ENCODE peak calls at places on chromosome 12, in eight cellular contexts. One of them, this sample, is unnamed. For H3K36me3 and H3K4me1, the result is how much of the 10 kb centered on the place peaks cover.

GRCh38 chr12:117439531-117440001 is 78.1 kb upstream of the NOS1 start:
- DNase-seq in transverse colon: no peak
- DNase-seq in GM23248: no peak
- DNase-seq in fibroblast of lung: no peak
- DNase-seq in CD8-positive, alpha-beta memory T cell: no peak
- DNase-seq in tibial artery: no peak
- DNase-seq in colonic mucosa: no peak
- DNase-seq in adipocyte: no peak
- DNase-seq in this sample: no peak

GRCh38 chr12:109737111-109737510 is 23.5 kb downstream of the FAM222A start:
- DNase-seq in colonic mucosa: no peak
- DNase-seq in transverse colon: no peak
- DNase-seq in adipocyte: no peak
- DNase-seq in CD8-positive, alpha-beta memory T cell: no peak
- DNase-seq in fibroblast of lung: no peak
- DNase-seq in tibial artery: no peak
- DNase-seq in GM23248: no peak
- DNase-seq in this sample: peak

GRCh38 chr12:14828896-14829295 is 14.4 kb downstream of the ART4 start:
- DNase-seq in fibroblast of lung: no peak
- DNase-seq in adipocyte: no peak
- DNase-seq in CD8-positive, alpha-beta memory T cell: no peak
- DNase-seq in colonic mucosa: no peak
- DNase-seq in GM23248: peak
- DNase-seq in tibial artery: no peak
- DNase-seq in transverse colon: no peak
- DNase-seq in this sample: no peak

GRCh38 chr12:28242129-28242887 is 52.1 kb downstream of the CCDC91 start:
- DNase-seq in CD8-positive, alpha-beta memory T cell: no peak
- DNase-seq in colonic mucosa: no peak
- DNase-seq in transverse colon: no peak
- DNase-seq in tibial artery: no peak
- DNase-seq in fibroblast of lung: no peak
- DNase-seq in GM23248: no peak
- DNase-seq in adipocyte: no peak
- DNase-seq in this sample: no peak

GRCh38 chr12:95956557-95957145 is 13.5 kb downstream of the AMDHD1 start:
- DNase-seq in CD8-positive, alpha-beta memory T cell: no peak
- DNase-seq in adipocyte: no peak
- DNase-seq in tibial artery: no peak
- DNase-seq in transverse colon: no peak
- DNase-seq in fibroblast of lung: no peak
- DNase-seq in GM23248: no peak
- DNase-seq in colonic mucosa: no peak
- DNase-seq in this sample: no peak

GRCh38 chr12:107461222-107461980 is 224.2 kb upstream of the PWP1 start:
- DNase-seq in GM23248: peak
- DNase-seq in adipocyte: peak
- DNase-seq in fibroblast of lung: peak
- DNase-seq in CD8-positive, alpha-beta memory T cell: no peak
- DNase-seq in colonic mucosa: no peak
- DNase-seq in tibial artery: no peak
- DNase-seq in transverse colon: no peak
- DNase-seq in this sample: no peak

GRCh38 chr12:55728932-55729591 is at the start of gene CD63:
- DNase-seq in adipocyte: peak
- DNase-seq in colonic mucosa: peak
- DNase-seq in tibial artery: peak
- DNase-seq in transverse colon: peak
- DNase-seq in GM23248: peak
- DNase-seq in fibroblast of lung: peak
- DNase-seq in CD8-positive, alpha-beta memory T cell: peak
- DNase-seq in this sample: peak

GRCh38 chr12:15123401-15123800 is 97.8 kb downstream of the RERG start:
- DNase-seq in transverse colon: no peak
- DNase-seq in adipocyte: no peak
- DNase-seq in CD8-positive, alpha-beta memory T cell: no peak
- DNase-seq in fibroblast of lung: no peak
- DNase-seq in colonic mucosa: no peak
- DNase-seq in GM23248: no peak
- DNase-seq in tibial artery: no peak
- DNase-seq in this sample: no peak

GRCh38 chr12:57131896-57132744 is 3.8 kb downstream of the LRP1 start:
- DNase-seq in GM23248: peak
- DNase-seq in fibroblast of lung: no peak
- DNase-seq in tibial artery: peak
- DNase-seq in transverse colon: peak
- DNase-seq in adipocyte: peak
- DNase-seq in colonic mucosa: no peak
- DNase-seq in CD8-positive, alpha-beta memory T cell: no peak
- DNase-seq in this sample: no peak

GRCh38 chr12:76878899-76879709 is at the start of gene CSRP2:
- DNase-seq in CD8-positive, alpha-beta memory T cell: peak
- DNase-seq in colonic mucosa: peak
- DNase-seq in tibial artery: peak
- DNase-seq in adipocyte: peak
- DNase-seq in GM23248: peak
- DNase-seq in fibroblast of lung: peak
- DNase-seq in transverse colon: peak
- DNase-seq in this sample: peak

GRCh38 chr12:92194566-92194965 is 48.9 kb upstream of the BTG1 start:
- DNase-seq in tibial artery: no peak
- DNase-seq in CD8-positive, alpha-beta memory T cell: no peak
- DNase-seq in adipocyte: no peak
- DNase-seq in colonic mucosa: no peak
- DNase-seq in transverse colon: no peak
- DNase-seq in fibroblast of lung: no peak
- DNase-seq in GM23248: no peak
- DNase-seq in this sample: no peak

GRCh38 chr12:109621271-109621671 is 47.7 kb downstream of the MVK start:
- DNase-seq in adipocyte: peak
- DNase-seq in colonic mucosa: no peak
- DNase-seq in tibial artery: no peak
- DNase-seq in transverse colon: no peak
- DNase-seq in GM23248: peak
- DNase-seq in CD8-positive, alpha-beta memory T cell: no peak
- DNase-seq in fibroblast of lung: no peak
- DNase-seq in this sample: no peak

GRCh38 chr12:132597333-132598283 is 12.8 kb downstream of the LRCOL1 start:
- DNase-seq in GM23248: peak
- DNase-seq in colonic mucosa: no peak
- DNase-seq in tibial artery: no peak
- DNase-seq in adipocyte: peak
- DNase-seq in fibroblast of lung: peak
- DNase-seq in CD8-positive, alpha-beta memory T cell: peak
- DNase-seq in transverse colon: no peak
- DNase-seq in this sample: no peak

GRCh38 chr12:8989425-8989824 is at the start of gene KLRG1:
- DNase-seq in colonic mucosa: no peak
- DNase-seq in adipocyte: no peak
- DNase-seq in fibroblast of lung: no peak
- DNase-seq in tibial artery: no peak
- DNase-seq in GM23248: no peak
- DNase-seq in transverse colon: no peak
- DNase-seq in CD8-positive, alpha-beta memory T cell: peak
- DNase-seq in this sample: no peak

GRCh38 chr12:30989754-30990153 is 63.2 kb downstream of the TSPAN11 start:
- DNase-seq in CD8-positive, alpha-beta memory T cell: no peak
- DNase-seq in tibial artery: no peak
- DNase-seq in colonic mucosa: peak
- DNase-seq in fibroblast of lung: peak
- DNase-seq in transverse colon: peak
- DNase-seq in GM23248: peak
- DNase-seq in adipocyte: peak
- DNase-seq in this sample: no peak

GRCh38 chr12:57764662-57765002 is 2.2 kb downstream of the CYP27B1 start:
- DNase-seq in GM23248: no peak
- DNase-seq in fibroblast of lung: no peak
- DNase-seq in colonic mucosa: peak
- DNase-seq in adipocyte: no peak
- DNase-seq in transverse colon: no peak
- DNase-seq in tibial artery: no peak
- DNase-seq in CD8-positive, alpha-beta memory T cell: no peak
- DNase-seq in this sample: no peak

GRCh38 chr12:109099426-109100020 is 2.1 kb downstream of the UNG start:
- DNase-seq in adipocyte: peak
- DNase-seq in colonic mucosa: no peak
- DNase-seq in fibroblast of lung: peak
- DNase-seq in CD8-positive, alpha-beta memory T cell: peak
- DNase-seq in GM23248: peak
- DNase-seq in tibial artery: no peak
- DNase-seq in transverse colon: no peak
- DNase-seq in this sample: no peak

GRCh38 chr12:11711675-11712327 is 62.3 kb downstream of the ETV6 start:
- DNase-seq in fibroblast of lung: peak
- DNase-seq in GM23248: peak
- DNase-seq in tibial artery: no peak
- DNase-seq in CD8-positive, alpha-beta memory T cell: no peak
- DNase-seq in adipocyte: peak
- DNase-seq in colonic mucosa: no peak
- DNase-seq in transverse colon: no peak
- DNase-seq in this sample: no peak

GRCh38 chr12:131047789-131048610 is 94.3 kb downstream of the ADGRD1 start:
- DNase-seq in CD8-positive, alpha-beta memory T cell: no peak
- DNase-seq in fibroblast of lung: no peak
- DNase-seq in GM23248: no peak
- DNase-seq in transverse colon: no peak
- DNase-seq in colonic mucosa: no peak
- DNase-seq in tibial artery: no peak
- DNase-seq in adipocyte: no peak
- DNase-seq in this sample: peak

GRCh38 chr12:42002563-42002962 is 142.1 kb downstream of the GXYLT1 start:
- DNase-seq in CD8-positive, alpha-beta memory T cell: no peak
- DNase-seq in colonic mucosa: no peak
- DNase-seq in tibial artery: no peak
- DNase-seq in transverse colon: no peak
- DNase-seq in GM23248: no peak
- DNase-seq in fibroblast of lung: no peak
- DNase-seq in adipocyte: no peak
- DNase-seq in this sample: no peak

GRCh38 chr12:1919763-1920162 is 1.3 kb upstream of the CACNA2D4 start:
- DNase-seq in colonic mucosa: no peak
- DNase-seq in GM23248: no peak
- DNase-seq in fibroblast of lung: no peak
- DNase-seq in CD8-positive, alpha-beta memory T cell: no peak
- DNase-seq in adipocyte: no peak
- DNase-seq in transverse colon: no peak
- DNase-seq in tibial artery: no peak
- DNase-seq in this sample: no peak

GRCh38 chr12:130139971-130140547 is 22.2 kb upstream of the FZD10 start:
- DNase-seq in fibroblast of lung: no peak
- DNase-seq in CD8-positive, alpha-beta memory T cell: no peak
- DNase-seq in adipocyte: no peak
- DNase-seq in tibial artery: no peak
- DNase-seq in transverse colon: no peak
- DNase-seq in colonic mucosa: no peak
- DNase-seq in GM23248: no peak
- DNase-seq in this sample: no peak

GRCh38 chr12:107990325-107990724 is 138.8 kb upstream of the WSCD2 start:
- DNase-seq in CD8-positive, alpha-beta memory T cell: peak
- DNase-seq in GM23248: peak
- DNase-seq in tibial artery: no peak
- DNase-seq in colonic mucosa: peak
- DNase-seq in transverse colon: peak
- DNase-seq in adipocyte: peak
- DNase-seq in fibroblast of lung: no peak
- DNase-seq in this sample: peak

GRCh38 chr12:127881371-127882140 is 385.4 kb upstream of the TMEM132C start:
- DNase-seq in tibial artery: no peak
- DNase-seq in adipocyte: peak
- DNase-seq in CD8-positive, alpha-beta memory T cell: no peak
- DNase-seq in transverse colon: no peak
- DNase-seq in fibroblast of lung: peak
- DNase-seq in GM23248: no peak
- DNase-seq in colonic mucosa: no peak
- DNase-seq in this sample: no peak

GRCh38 chr12:57461326-57461903 is 1.8 kb downstream of the GLI1 start:
- DNase-seq in CD8-positive, alpha-beta memory T cell: no peak
- DNase-seq in fibroblast of lung: peak
- DNase-seq in tibial artery: peak
- DNase-seq in adipocyte: peak
- DNase-seq in GM23248: peak
- DNase-seq in colonic mucosa: peak
- DNase-seq in transverse colon: peak
- DNase-seq in this sample: peak

GRCh38 chr12:104504151-104504550 is 47.4 kb downstream of the CHST11 start:
- DNase-seq in CD8-positive, alpha-beta memory T cell: no peak
- DNase-seq in transverse colon: no peak
- DNase-seq in adipocyte: no peak
- DNase-seq in GM23248: no peak
- DNase-seq in tibial artery: no peak
- DNase-seq in colonic mucosa: no peak
- DNase-seq in fibroblast of lung: no peak
- DNase-seq in this sample: no peak
- H3K36me3 ChIP-seq in CD8-positive, alpha-beta memory T cell: under half
- H3K36me3 ChIP-seq in transverse colon: under half
- H3K36me3 ChIP-seq in adipocyte: under half
- H3K36me3 ChIP-seq in GM23248: under half
- H3K36me3 ChIP-seq in tibial artery: under half
- H3K36me3 ChIP-seq in colonic mucosa: under half
- H3K36me3 ChIP-seq in fibroblast of lung: under half
- H3K36me3 ChIP-seq in this sample: under half

DNA sequence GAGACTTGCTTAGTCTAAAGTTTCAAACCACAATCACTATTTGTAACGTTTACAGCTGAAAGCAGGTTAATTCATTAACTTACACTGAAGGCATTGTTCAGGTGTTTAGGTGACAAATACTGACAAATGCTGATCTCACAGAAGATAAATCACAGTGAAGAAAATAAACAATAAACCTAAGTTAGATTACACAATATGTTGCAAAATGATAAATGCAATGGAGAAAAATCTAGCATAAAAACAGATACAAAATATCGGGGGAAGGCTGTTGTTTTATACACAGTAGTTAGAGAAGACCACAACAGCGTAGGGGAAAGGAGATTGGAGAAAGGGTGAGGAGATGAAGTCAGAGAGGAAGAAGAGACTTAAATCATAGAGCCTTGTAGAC is 3.0 kb downstream of the SCAF11 start:
- DNase-seq in tibial artery: no peak
- DNase-seq in fibroblast of lung: no peak
- DNase-seq in GM23248: no peak
- DNase-seq in adipocyte: no peak
- DNase-seq in colonic mucosa: no peak
- DNase-seq in CD8-positive, alpha-beta memory T cell: no peak
- DNase-seq in transverse colon: no peak
- DNase-seq in this sample: no peak
- H3K4me3 ChIP-seq in tibial artery: no peak
- H3K4me3 ChIP-seq in fibroblast of lung: no peak
- H3K4me3 ChIP-seq in GM23248: peak
- H3K4me3 ChIP-seq in adipocyte: peak
- H3K4me3 ChIP-seq in colonic mucosa: no peak
- H3K4me3 ChIP-seq in CD8-positive, alpha-beta memory T cell: no peak
- H3K4me3 ChIP-seq in transverse colon: no peak
- H3K4me3 ChIP-seq in this sample: no peak

GRCh38 chr12:49929581-49929980 is 21.0 kb upstream of the AQP2 start:
- DNase-seq in colonic mucosa: no peak
- DNase-seq in adipocyte: no peak
- DNase-seq in fibroblast of lung: no peak
- DNase-seq in transverse colon: no peak
- DNase-seq in GM23248: no peak
- DNase-seq in CD8-positive, alpha-beta memory T cell: no peak
- DNase-seq in tibial artery: no peak
- DNase-seq in this sample: no peak
- H3K4me1 ChIP-seq in colonic mucosa: under half
- H3K4me1 ChIP-seq in adipocyte: under half
- H3K4me1 ChIP-seq in fibroblast of lung: under half
- H3K4me1 ChIP-seq in transverse colon: under half
- H3K4me1 ChIP-seq in GM23248: under half
- H3K4me1 ChIP-seq in CD8-positive, alpha-beta memory T cell: under half
- H3K4me1 ChIP-seq in tibial artery: under half
- H3K4me1 ChIP-seq in this sample: under half

GRCh38 chr12:123293178-123293760 is 21.6 kb upstream of the CDK2AP1 start:
- DNase-seq in transverse colon: no peak
- DNase-seq in colonic mucosa: no peak
- DNase-seq in tibial artery: no peak
- DNase-seq in GM23248: no peak
- DNase-seq in CD8-positive, alpha-beta memory T cell: no peak
- DNase-seq in adipocyte: no peak
- DNase-seq in fibroblast of lung: no peak
- DNase-seq in this sample: no peak
- H3K36me3 ChIP-seq in transverse colon: under half
- H3K36me3 ChIP-seq in colonic mucosa: under half
- H3K36me3 ChIP-seq in tibial artery: half or more
- H3K36me3 ChIP-seq in GM23248: half or more
- H3K36me3 ChIP-seq in CD8-positive, alpha-beta memory T cell: under half
- H3K36me3 ChIP-seq in adipocyte: half or more
- H3K36me3 ChIP-seq in fibroblast of lung: under half
- H3K36me3 ChIP-seq in this sample: under half